ENCODE peak calls at places on chromosomes 5 and 9, in seven cellular contexts. One of them, this sample, is unnamed.

GRCh38 chr5:44292736-44293135 is 96.5 kb downstream of the FGF10 start:
- DNase-seq in activated CD4-positive, alpha-beta memory T cell treated with anti-CD3 and anti-CD28 coated beads, Interleukin-2, amount 10 ng/mL, durations not matched to agents 7 days and 5 days: no peak
- DNase-seq in mesendoderm: no peak
- DNase-seq in LoVo: no peak
- DNase-seq in AG09309: no peak
- DNase-seq in lower lobe of right lung: no peak
- DNase-seq in HFFc6: no peak
- DNase-seq in this sample: no peak

GRCh38 chr9:128412120-128412790 is 8.4 kb upstream of the CERCAM start:
- DNase-seq in activated CD4-positive, alpha-beta memory T cell treated with anti-CD3 and anti-CD28 coated beads, Interleukin-2, amount 10 ng/mL, durations not matched to agents 7 days and 5 days: peak
- DNase-seq in HFFc6: peak
- DNase-seq in LoVo: peak
- DNase-seq in lower lobe of right lung: peak
- DNase-seq in AG09309: no peak
- DNase-seq in mesendoderm: peak
- DNase-seq in this sample: peak

GRCh38 chr9:124013263-124014211 is 2.0 kb downstream of the LHX2 start:
- DNase-seq in HFFc6: no peak
- DNase-seq in lower lobe of right lung: no peak
- DNase-seq in activated CD4-positive, alpha-beta memory T cell treated with anti-CD3 and anti-CD28 coated beads, Interleukin-2, amount 10 ng/mL, durations not matched to agents 7 days and 5 days: no peak
- DNase-seq in AG09309: no peak
- DNase-seq in mesendoderm: peak
- DNase-seq in LoVo: no peak
- DNase-seq in this sample: no peak

GRCh38 chr5:109325456-109325855 is 84.3 kb downstream of the PJA2 start:
- DNase-seq in activated CD4-positive, alpha-beta memory T cell treated with anti-CD3 and anti-CD28 coated beads, Interleukin-2, amount 10 ng/mL, durations not matched to agents 7 days and 5 days: no peak
- DNase-seq in AG09309: no peak
- DNase-seq in lower lobe of right lung: no peak
- DNase-seq in mesendoderm: no peak
- DNase-seq in LoVo: no peak
- DNase-seq in HFFc6: no peak
- DNase-seq in this sample: no peak

GRCh38 chr5:39072915-39073758 is 1.1 kb downstream of the RICTOR start:
- DNase-seq in activated CD4-positive, alpha-beta memory T cell treated with anti-CD3 and anti-CD28 coated beads, Interleukin-2, amount 10 ng/mL, durations not matched to agents 7 days and 5 days: peak
- DNase-seq in mesendoderm: peak
- DNase-seq in LoVo: peak
- DNase-seq in AG09309: no peak
- DNase-seq in lower lobe of right lung: peak
- DNase-seq in HFFc6: peak
- DNase-seq in this sample: peak

GRCh38 chr5:139212484-139212883 is 14.3 kb upstream of the SIL1 start:
- DNase-seq in LoVo: no peak
- DNase-seq in mesendoderm: no peak
- DNase-seq in activated CD4-positive, alpha-beta memory T cell treated with anti-CD3 and anti-CD28 coated beads, Interleukin-2, amount 10 ng/mL, durations not matched to agents 7 days and 5 days: no peak
- DNase-seq in lower lobe of right lung: no peak
- DNase-seq in AG09309: no peak
- DNase-seq in HFFc6: no peak
- DNase-seq in this sample: no peak

GRCh38 chr9:90881648-90882047 is 80.0 kb downstream of the SYK start:
- DNase-seq in lower lobe of right lung: no peak
- DNase-seq in activated CD4-positive, alpha-beta memory T cell treated with anti-CD3 and anti-CD28 coated beads, Interleukin-2, amount 10 ng/mL, durations not matched to agents 7 days and 5 days: no peak
- DNase-seq in AG09309: no peak
- DNase-seq in mesendoderm: no peak
- DNase-seq in LoVo: no peak
- DNase-seq in HFFc6: no peak
- DNase-seq in this sample: no peak

GRCh38 chr5:42426036-42426435 is 2.8 kb downstream of the GHR start:
- DNase-seq in activated CD4-positive, alpha-beta memory T cell treated with anti-CD3 and anti-CD28 coated beads, Interleukin-2, amount 10 ng/mL, durations not matched to agents 7 days and 5 days: no peak
- DNase-seq in HFFc6: no peak
- DNase-seq in lower lobe of right lung: no peak
- DNase-seq in mesendoderm: no peak
- DNase-seq in LoVo: no peak
- DNase-seq in AG09309: no peak
- DNase-seq in this sample: no peak

GRCh38 chr9:23215688-23216087 is 610.4 kb downstream of the ELAVL2 start:
- DNase-seq in HFFc6: no peak
- DNase-seq in lower lobe of right lung: no peak
- DNase-seq in LoVo: no peak
- DNase-seq in activated CD4-positive, alpha-beta memory T cell treated with anti-CD3 and anti-CD28 coated beads, Interleukin-2, amount 10 ng/mL, durations not matched to agents 7 days and 5 days: no peak
- DNase-seq in mesendoderm: no peak
- DNase-seq in AG09309: no peak
- DNase-seq in this sample: no peak

GRCh38 chr9:134055981-134056461 is 11.8 kb downstream of the BRD3 start:
- DNase-seq in lower lobe of right lung: peak
- DNase-seq in mesendoderm: no peak
- DNase-seq in HFFc6: peak
- DNase-seq in LoVo: peak
- DNase-seq in activated CD4-positive, alpha-beta memory T cell treated with anti-CD3 and anti-CD28 coated beads, Interleukin-2, amount 10 ng/mL, durations not matched to agents 7 days and 5 days: no peak
- DNase-seq in AG09309: peak
- DNase-seq in this sample: no peak

GRCh38 chr5:9851458-9851857 is 221.3 kb upstream of the TAS2R1 start:
- DNase-seq in activated CD4-positive, alpha-beta memory T cell treated with anti-CD3 and anti-CD28 coated beads, Interleukin-2, amount 10 ng/mL, durations not matched to agents 7 days and 5 days: no peak
- DNase-seq in lower lobe of right lung: no peak
- DNase-seq in LoVo: no peak
- DNase-seq in AG09309: peak
- DNase-seq in mesendoderm: no peak
- DNase-seq in HFFc6: peak
- DNase-seq in this sample: peak

GRCh38 chr5:158392753-158393152 is 533.8 kb upstream of the CLINT1 start:
- DNase-seq in activated CD4-positive, alpha-beta memory T cell treated with anti-CD3 and anti-CD28 coated beads, Interleukin-2, amount 10 ng/mL, durations not matched to agents 7 days and 5 days: no peak
- DNase-seq in HFFc6: no peak
- DNase-seq in LoVo: no peak
- DNase-seq in mesendoderm: no peak
- DNase-seq in lower lobe of right lung: no peak
- DNase-seq in AG09309: no peak
- DNase-seq in this sample: no peak

GRCh38 chr5:72653586-72653985 is 146.4 kb upstream of the ZNF366 start:
- DNase-seq in AG09309: no peak
- DNase-seq in HFFc6: no peak
- DNase-seq in LoVo: no peak
- DNase-seq in mesendoderm: peak
- DNase-seq in activated CD4-positive, alpha-beta memory T cell treated with anti-CD3 and anti-CD28 coated beads, Interleukin-2, amount 10 ng/mL, durations not matched to agents 7 days and 5 days: no peak
- DNase-seq in lower lobe of right lung: no peak
- DNase-seq in this sample: no peak

GRCh38 chr5:150671509-150672236 is 10.6 kb downstream of the MYOZ3 start:
- DNase-seq in mesendoderm: peak
- DNase-seq in activated CD4-positive, alpha-beta memory T cell treated with anti-CD3 and anti-CD28 coated beads, Interleukin-2, amount 10 ng/mL, durations not matched to agents 7 days and 5 days: no peak
- DNase-seq in HFFc6: no peak
- DNase-seq in AG09309: no peak
- DNase-seq in LoVo: no peak
- DNase-seq in lower lobe of right lung: no peak
- DNase-seq in this sample: no peak

GRCh38 chr5:166509085-166509484 is 1782.4 kb upstream of the WWC1 start:
- DNase-seq in activated CD4-positive, alpha-beta memory T cell treated with anti-CD3 and anti-CD28 coated beads, Interleukin-2, amount 10 ng/mL, durations not matched to agents 7 days and 5 days: no peak
- DNase-seq in LoVo: peak
- DNase-seq in mesendoderm: peak
- DNase-seq in AG09309: no peak
- DNase-seq in HFFc6: no peak
- DNase-seq in lower lobe of right lung: no peak
- DNase-seq in this sample: no peak

GRCh38 chr5:157748740-157749461 is 5.4 kb downstream of the LSM11 start:
- DNase-seq in HFFc6: peak
- DNase-seq in lower lobe of right lung: no peak
- DNase-seq in activated CD4-positive, alpha-beta memory T cell treated with anti-CD3 and anti-CD28 coated beads, Interleukin-2, amount 10 ng/mL, durations not matched to agents 7 days and 5 days: no peak
- DNase-seq in mesendoderm: no peak
- DNase-seq in LoVo: no peak
- DNase-seq in AG09309: peak
- DNase-seq in this sample: peak

GRCh38 chr5:150407097-150407720 is 5.5 kb downstream of the CD74 start:
- DNase-seq in LoVo: no peak
- DNase-seq in activated CD4-positive, alpha-beta memory T cell treated with anti-CD3 and anti-CD28 coated beads, Interleukin-2, amount 10 ng/mL, durations not matched to agents 7 days and 5 days: no peak
- DNase-seq in AG09309: no peak
- DNase-seq in lower lobe of right lung: peak
- DNase-seq in HFFc6: no peak
- DNase-seq in mesendoderm: no peak
- DNase-seq in this sample: no peak

GRCh38 chr5:76679231-76679630 is 36.7 kb upstream of the F2R start:
- DNase-seq in HFFc6: no peak
- DNase-seq in LoVo: no peak
- DNase-seq in activated CD4-positive, alpha-beta memory T cell treated with anti-CD3 and anti-CD28 coated beads, Interleukin-2, amount 10 ng/mL, durations not matched to agents 7 days and 5 days: no peak
- DNase-seq in mesendoderm: no peak
- DNase-seq in lower lobe of right lung: no peak
- DNase-seq in AG09309: peak
- DNase-seq in this sample: no peak

GRCh38 chr5:100779669-100780375 is 123.3 kb downstream of the ST8SIA4 start:
- DNase-seq in HFFc6: no peak
- DNase-seq in LoVo: no peak
- DNase-seq in activated CD4-positive, alpha-beta memory T cell treated with anti-CD3 and anti-CD28 coated beads, Interleukin-2, amount 10 ng/mL, durations not matched to agents 7 days and 5 days: no peak
- DNase-seq in mesendoderm: no peak
- DNase-seq in lower lobe of right lung: no peak
- DNase-seq in AG09309: no peak
- DNase-seq in this sample: no peak

GRCh38 chr5:7592910-7593309 is 197.0 kb downstream of the ADCY2 start:
- DNase-seq in activated CD4-positive, alpha-beta memory T cell treated with anti-CD3 and anti-CD28 coated beads, Interleukin-2, amount 10 ng/mL, durations not matched to agents 7 days and 5 days: no peak
- DNase-seq in AG09309: no peak
- DNase-seq in LoVo: no peak
- DNase-seq in mesendoderm: peak
- DNase-seq in HFFc6: no peak
- DNase-seq in lower lobe of right lung: no peak
- DNase-seq in this sample: no peak

GRCh38 chr9:4792054-4792571 is 631 bp upstream of the RCL1 start:
- DNase-seq in HFFc6: no peak
- DNase-seq in mesendoderm: no peak
- DNase-seq in AG09309: no peak
- DNase-seq in lower lobe of right lung: no peak
- DNase-seq in LoVo: no peak
- DNase-seq in activated CD4-positive, alpha-beta memory T cell treated with anti-CD3 and anti-CD28 coated beads, Interleukin-2, amount 10 ng/mL, durations not matched to agents 7 days and 5 days: no peak
- DNase-seq in this sample: no peak

GRCh38 chr9:108600896-108601295 is 254.9 kb downstream of the ACTL7B start:
- DNase-seq in activated CD4-positive, alpha-beta memory T cell treated with anti-CD3 and anti-CD28 coated beads, Interleukin-2, amount 10 ng/mL, durations not matched to agents 7 days and 5 days: no peak
- DNase-seq in lower lobe of right lung: no peak
- DNase-seq in LoVo: no peak
- DNase-seq in AG09309: no peak
- DNase-seq in HFFc6: no peak
- DNase-seq in mesendoderm: no peak
- DNase-seq in this sample: no peak

GRCh38 chr5:423626-424258 is 19.2 kb upstream of the EXOC3 start:
- DNase-seq in activated CD4-positive, alpha-beta memory T cell treated with anti-CD3 and anti-CD28 coated beads, Interleukin-2, amount 10 ng/mL, durations not matched to agents 7 days and 5 days: no peak
- DNase-seq in lower lobe of right lung: no peak
- DNase-seq in AG09309: no peak
- DNase-seq in HFFc6: no peak
- DNase-seq in LoVo: no peak
- DNase-seq in mesendoderm: no peak
- DNase-seq in this sample: no peak

GRCh38 chr5:51829691-51830090 is 446.4 kb downstream of the ISL1 start:
- DNase-seq in HFFc6: no peak
- DNase-seq in AG09309: no peak
- DNase-seq in lower lobe of right lung: no peak
- DNase-seq in activated CD4-positive, alpha-beta memory T cell treated with anti-CD3 and anti-CD28 coated beads, Interleukin-2, amount 10 ng/mL, durations not matched to agents 7 days and 5 days: no peak
- DNase-seq in mesendoderm: no peak
- DNase-seq in LoVo: no peak
- DNase-seq in this sample: no peak

GRCh38 chr9:108813951-108814601 is 41.7 kb downstream of the ACTL7B start:
- DNase-seq in AG09309: peak
- DNase-seq in LoVo: peak
- DNase-seq in lower lobe of right lung: no peak
- DNase-seq in activated CD4-positive, alpha-beta memory T cell treated with anti-CD3 and anti-CD28 coated beads, Interleukin-2, amount 10 ng/mL, durations not matched to agents 7 days and 5 days: no peak
- DNase-seq in mesendoderm: peak
- DNase-seq in HFFc6: no peak
- DNase-seq in this sample: peak

GRCh38 chr9:129305246-129305645 is 127.2 kb upstream of the IER5L start:
- DNase-seq in HFFc6: no peak
- DNase-seq in AG09309: no peak
- DNase-seq in LoVo: no peak
- DNase-seq in activated CD4-positive, alpha-beta memory T cell treated with anti-CD3 and anti-CD28 coated beads, Interleukin-2, amount 10 ng/mL, durations not matched to agents 7 days and 5 days: no peak
- DNase-seq in mesendoderm: no peak
- DNase-seq in lower lobe of right lung: peak
- DNase-seq in this sample: no peak

GRCh38 chr5:124746916-124747769 is 704 bp upstream of the ZNF608 start:
- DNase-seq in AG09309: no peak
- DNase-seq in activated CD4-positive, alpha-beta memory T cell treated with anti-CD3 and anti-CD28 coated beads, Interleukin-2, amount 10 ng/mL, durations not matched to agents 7 days and 5 days: no peak
- DNase-seq in lower lobe of right lung: peak
- DNase-seq in HFFc6: no peak
- DNase-seq in LoVo: peak
- DNase-seq in mesendoderm: peak
- DNase-seq in this sample: peak

GRCh38 chr9:99433555-99433954 is 211.5 kb downstream of the SEC61B start:
- DNase-seq in HFFc6: peak
- DNase-seq in mesendoderm: peak
- DNase-seq in activated CD4-positive, alpha-beta memory T cell treated with anti-CD3 and anti-CD28 coated beads, Interleukin-2, amount 10 ng/mL, durations not matched to agents 7 days and 5 days: peak
- DNase-seq in LoVo: peak
- DNase-seq in AG09309: no peak
- DNase-seq in lower lobe of right lung: peak
- DNase-seq in this sample: peak

GRCh38 chr5:160231789-160232342 is 2.6 kb downstream of the FABP6 start:
- DNase-seq in AG09309: no peak
- DNase-seq in activated CD4-positive, alpha-beta memory T cell treated with anti-CD3 and anti-CD28 coated beads, Interleukin-2, amount 10 ng/mL, durations not matched to agents 7 days and 5 days: no peak
- DNase-seq in LoVo: no peak
- DNase-seq in mesendoderm: no peak
- DNase-seq in lower lobe of right lung: no peak
- DNase-seq in HFFc6: no peak
- DNase-seq in this sample: no peak

GRCh38 chr9:127778280-127779135 is at the start of gene SH2D3C:
- DNase-seq in lower lobe of right lung: peak
- DNase-seq in activated CD4-positive, alpha-beta memory T cell treated with anti-CD3 and anti-CD28 coated beads, Interleukin-2, amount 10 ng/mL, durations not matched to agents 7 days and 5 days: peak
- DNase-seq in mesendoderm: no peak
- DNase-seq in AG09309: no peak
- DNase-seq in HFFc6: no peak
- DNase-seq in LoVo: no peak
- DNase-seq in this sample: no peak

GRCh38 chr9:101536938-101537337 is 3.3 kb downstream of the RNF20 start:
- DNase-seq in lower lobe of right lung: no peak
- DNase-seq in LoVo: no peak
- DNase-seq in mesendoderm: peak
- DNase-seq in HFFc6: no peak
- DNase-seq in AG09309: no peak
- DNase-seq in activated CD4-positive, alpha-beta memory T cell treated with anti-CD3 and anti-CD28 coated beads, Interleukin-2, amount 10 ng/mL, durations not matched to agents 7 days and 5 days: peak
- DNase-seq in this sample: peak

GRCh38 chr9:99859395-99859980 is 37.8 kb downstream of the NR4A3 start:
- DNase-seq in lower lobe of right lung: no peak
- DNase-seq in HFFc6: no peak
- DNase-seq in activated CD4-positive, alpha-beta memory T cell treated with anti-CD3 and anti-CD28 coated beads, Interleukin-2, amount 10 ng/mL, durations not matched to agents 7 days and 5 days: no peak
- DNase-seq in AG09309: peak
- DNase-seq in mesendoderm: peak
- DNase-seq in LoVo: no peak
- DNase-seq in this sample: no peak

GRCh38 chr5:51395245-51395644 is 12.0 kb downstream of the ISL1 start:
- DNase-seq in lower lobe of right lung: no peak
- DNase-seq in mesendoderm: no peak
- DNase-seq in HFFc6: no peak
- DNase-seq in activated CD4-positive, alpha-beta memory T cell treated with anti-CD3 and anti-CD28 coated beads, Interleukin-2, amount 10 ng/mL, durations not matched to agents 7 days and 5 days: no peak
- DNase-seq in AG09309: no peak
- DNase-seq in LoVo: no peak
- DNase-seq in this sample: no peak

GRCh38 chr9:36995927-36996471 is 38.1 kb downstream of the PAX5 start:
- DNase-seq in mesendoderm: peak
- DNase-seq in lower lobe of right lung: no peak
- DNase-seq in LoVo: peak
- DNase-seq in AG09309: no peak
- DNase-seq in activated CD4-positive, alpha-beta memory T cell treated with anti-CD3 and anti-CD28 coated beads, Interleukin-2, amount 10 ng/mL, durations not matched to agents 7 days and 5 days: peak
- DNase-seq in HFFc6: peak
- DNase-seq in this sample: peak

GRCh38 chr9:109437286-109437685 is 60.8 kb downstream of the PTPN3 start:
- DNase-seq in lower lobe of right lung: no peak
- DNase-seq in AG09309: no peak
- DNase-seq in LoVo: no peak
- DNase-seq in HFFc6: no peak
- DNase-seq in activated CD4-positive, alpha-beta memory T cell treated with anti-CD3 and anti-CD28 coated beads, Interleukin-2, amount 10 ng/mL, durations not matched to agents 7 days and 5 days: no peak
- DNase-seq in mesendoderm: no peak
- DNase-seq in this sample: no peak

This sample was measured in brain microvascular endothelial cell.